ENCODE peak calls at places on chromosomes 11 and 22, in ten cellular contexts. O, P, V, G, W, X, I, F, H and D are unnamed samples.

GRCh38 chr22:40533712-40534378 is 102.7 kb downstream of the MRTFA start:
- DNase-seq in O (no peak), P (no peak), V (peak; percentile 74), G (peak; percentile 79), W (peak; percentile 72), X (no peak), I (no peak), F (peak; percentile 82), H (no peak), D (peak; percentile 73)

GRCh38 chr22:21816787-21817496 is 50.5 kb downstream of the MAPK1 start:
- DNase-seq in O (peak; percentile 16), P (no peak), V (peak; percentile 95), G (peak; percentile 93), W (peak; percentile 92), X (no peak), I (no peak), F (peak; percentile 98), H (no peak), D (peak; percentile 93)

GRCh38 chr11:111957663-111958415 is 20.7 kb downstream of the DIXDC1 start:
- DNase-seq in O (no peak), P (no peak), V (no peak), G (no peak), W (no peak), X (no peak), I (no peak), F (no peak), H (peak; percentile 43), D (no peak)

GRCh38 chr11:85475637-85476517 is 151.3 kb downstream of the DLG2 start:
- DNase-seq in O (no peak), P (no peak), V (no peak), G (no peak), W (peak; percentile 41), X (no peak), I (no peak), F (no peak), H (no peak), D (peak; percentile 2)

GRCh38 chr22:17164392-17165024 is 5.4 kb upstream of the HDHD5 start:
- DNase-seq in O (no peak), P (no peak), V (no peak), G (no peak), W (no peak), X (no peak), I (no peak), F (no peak), H (no peak), D (no peak)

GRCh38 chr11:107756553-107756952 is 44.7 kb upstream of the SLN start:
- DNase-seq in O (no peak), P (no peak), V (no peak), G (no peak), W (no peak), X (no peak), I (no peak), F (no peak), H (no peak), D (no peak)

GRCh38 chr22:23908561-23909205 is 14.5 kb downstream of the MIF start:
- DNase-seq in O (no peak), P (no peak), V (no peak), G (no peak), W (no peak), X (no peak), I (no peak), F (no peak), H (no peak), D (no peak)

GRCh38 chr22:20395897-20396287 is 1.9 kb downstream of the ZNF74 start:
- DNase-seq in O (no peak), P (no peak), V (no peak), G (no peak), W (no peak), X (no peak), I (no peak), F (no peak), H (no peak), D (no peak)

GRCh38 chr22:40853330-40853729 is 3.1 kb downstream of the ST13 start:
- DNase-seq in O (no peak), P (no peak), V (no peak), G (no peak), W (no peak), X (no peak), I (no peak), F (no peak), H (no peak), D (no peak)

GRCh38 chr11:34823639-34824038 is 92.5 kb downstream of the APIP start:
- DNase-seq in O (no peak), P (no peak), V (no peak), G (no peak), W (no peak), X (no peak), I (no peak), F (no peak), H (no peak), D (no peak)

GRCh38 chr22:36166518-36167220 is 6.1 kb upstream of the APOL3 start:
- DNase-seq in O (no peak), P (no peak), V (no peak), G (no peak), W (no peak), X (no peak), I (no peak), F (no peak), H (no peak), D (no peak)

GRCh38 chr22:27778299-27779090 is 23.1 kb downstream of the MN1 start:
- DNase-seq in O (no peak), P (no peak), V (no peak), G (no peak), W (no peak), X (no peak), I (no peak), F (no peak), H (no peak), D (no peak)

GRCh38 chr11:127609025-127609788 is 608.6 kb upstream of the KIRREL3 start:
- DNase-seq in O (no peak), P (no peak), V (no peak), G (no peak), W (no peak), X (no peak), I (no peak), F (no peak), H (no peak), D (no peak)
- TF ChIP-seq CTCF in O (no peak), P (no peak), V (no peak), G (no peak), W (no peak), X (no peak), I (no peak), F (no peak), H (no peak), D (no peak)

DNA sequence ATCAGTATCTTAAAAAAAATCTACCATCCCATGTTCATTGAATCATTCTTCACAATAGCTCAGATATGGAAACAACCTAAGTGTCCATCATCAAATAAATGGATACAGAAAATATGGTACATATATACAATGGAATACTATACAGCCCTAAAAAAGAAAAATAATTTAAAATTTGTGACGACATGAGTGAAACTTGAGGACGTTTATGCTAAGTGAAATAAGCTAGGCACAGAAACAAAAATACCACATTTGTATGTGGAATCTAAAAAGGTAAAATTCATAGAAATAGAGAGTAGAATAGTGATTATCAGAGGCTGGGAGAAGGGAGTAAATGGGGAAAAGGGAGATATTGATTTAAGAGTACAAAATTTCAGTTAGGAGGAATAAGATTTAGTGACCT is 38.8 kb downstream of the OR9I1 start:
- DNase-seq in O (no peak), P (no peak), V (no peak), G (no peak), W (no peak), X (no peak), I (no peak), F (no peak), H (no peak), D (no peak)
- H3K4me3 ChIP-seq in O (no peak overlapping the region), P (no peak overlapping the region), V (no peak overlapping the region), G (no peak overlapping the region), W (no peak overlapping the region), X (no peak overlapping the region), I (no peak overlapping the region), F (no peak overlapping the region), H (no peak overlapping the region), D (no peak overlapping the region)

GRCh38 chr11:118264568-118265470 is 722 bp upstream of the MPZL2 start:
- DNase-seq in O (no peak), P (no peak), V (no peak), G (no peak), W (no peak), X (no peak), I (no peak), F (peak; percentile 50), H (no peak), D (peak; percentile 44)

GRCh38 chr11:118263109-118263508 is 988 bp downstream of the MPZL2 start:
- DNase-seq in O (no peak), P (no peak), V (no peak), G (no peak), W (no peak), X (no peak), I (no peak), F (peak; percentile 13), H (no peak), D (no peak)

GRCh38 chr11:118265954-118266353 is 1.9 kb upstream of the MPZL2 start:
- DNase-seq in O (no peak), P (peak; percentile 28), V (no peak), G (no peak), W (no peak), X (peak; percentile 60), I (peak; percentile 38), F (peak; percentile 80), H (no peak), D (peak; percentile 69)

GRCh38 chr11:118267486-118267885 is 3.4 kb upstream of the MPZL2 start:
- DNase-seq in O (no peak), P (no peak), V (no peak), G (no peak), W (no peak), X (no peak), I (no peak), F (peak; percentile 85), H (no peak), D (peak; percentile 73)

DNA sequence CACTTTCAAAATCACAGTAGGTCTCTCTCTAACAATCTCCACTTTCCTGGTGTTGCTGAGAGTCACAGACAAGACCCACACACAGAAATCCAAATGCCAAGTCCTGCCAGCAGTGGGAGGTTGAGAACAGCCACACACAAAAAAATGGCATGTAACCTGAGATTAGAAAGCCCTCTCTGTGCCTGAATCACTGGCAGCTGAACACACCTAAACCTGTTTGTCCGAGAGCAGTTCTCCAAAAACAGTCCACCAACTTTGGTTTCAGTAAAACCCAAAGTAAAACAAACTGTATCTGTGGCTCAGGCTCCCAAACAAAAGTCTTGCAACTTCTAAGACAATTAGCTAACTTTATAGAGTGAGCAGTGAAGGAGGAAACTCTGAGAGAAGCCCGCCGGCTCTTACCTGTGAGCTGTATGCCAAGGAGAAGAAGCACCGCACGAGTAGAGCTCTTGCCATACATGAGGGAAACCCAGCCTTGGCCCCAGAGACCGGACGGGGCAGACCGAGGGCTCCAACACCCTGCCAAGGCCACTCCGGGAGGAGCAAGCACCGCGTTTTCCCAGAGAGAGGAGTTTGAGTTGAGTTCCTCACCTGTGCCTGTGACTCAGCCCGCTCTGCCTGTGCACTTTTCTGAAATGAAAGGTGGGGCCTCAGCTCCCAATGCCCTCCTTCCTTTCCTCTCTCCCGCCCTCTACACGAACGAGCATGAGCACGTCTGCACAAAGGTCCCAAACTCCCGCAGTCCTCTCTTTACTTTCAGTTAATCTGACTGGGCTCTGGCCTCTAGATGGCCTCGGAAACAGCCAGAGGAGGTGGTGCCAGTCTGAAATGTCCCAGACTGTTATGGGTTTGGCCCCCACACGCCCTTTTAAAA is at the start of gene MPZL2:
- DNase-seq in O (peak; percentile 77), P (peak; percentile 86), V (no peak), G (no peak), W (no peak), X (peak; percentile 73), I (peak; percentile 26), F (peak; percentile 98), H (peak; percentile 20), D (peak; percentile 98)
- TF ChIP-seq CTCF in O (no peak), P (peak; percentile 18), V (no peak), G (no peak), W (no peak), X (no peak), I (no peak), F (peak; percentile 38), H (no peak), D (peak; percentile 41)

GRCh38 chr22:25545677-25546076 is 18.8 kb upstream of the GRK3 start:
- DNase-seq in O (no peak), P (no peak), V (no peak), G (no peak), W (no peak), X (no peak), I (no peak), F (no peak), H (no peak), D (no peak)
- H3K4me3 ChIP-seq in O (no peak overlapping the region), P (no peak overlapping the region), V (no peak overlapping the region), G (no peak overlapping the region), W (no peak overlapping the region), X (no peak overlapping the region), I (no peak overlapping the region), F (no peak overlapping the region), H (no peak overlapping the region), D (no peak overlapping the region)